ENCODE peak calls at places on chromosome 2, in nine cellular contexts. D is NB4, V is tibial nerve, T is uterus, E is A549, R is thyroid gland, I is IMR-90, S is HCT116, P is suprapubic skin. O is an unnamed sample.

GRCh38 chr2:20065885-20066602 is 14.6 kb upstream of the LAPTM4A start:
- DNase-seq in D (peak), V (peak), T (peak), E (peak), R (peak), I (peak), S (no peak), P (no peak), O (peak)

GRCh38 chr2:66790651-66791181 is 355.8 kb downstream of the MEIS1 start:
- DNase-seq in D (no peak), V (no peak), T (peak), E (no peak), R (no peak), I (peak), S (no peak), P (no peak), O (no peak)

GRCh38 chr2:32246911-32247310 is 17.8 kb downstream of the NLRC4 start:
- DNase-seq in D (no peak), V (no peak), T (no peak), E (no peak), R (no peak), I (no peak), S (no peak), P (no peak), O (no peak)

GRCh38 chr2:29606105-29606871 is 315.1 kb downstream of the ALK start:
- DNase-seq in D (no peak), V (no peak), T (no peak), E (no peak), R (no peak), I (peak), S (no peak), P (no peak), O (no peak)

GRCh38 chr2:177265386-177265690 is 811 bp upstream of the NFE2L2 start:
- DNase-seq in D (no peak), V (peak), T (no peak), E (no peak), R (no peak), I (peak), S (no peak), P (peak), O (no peak)

GRCh38 chr2:72204782-72205545 is 57.3 kb upstream of the CYP26B1 start:
- DNase-seq in D (no peak), V (no peak), T (no peak), E (no peak), R (no peak), I (no peak), S (no peak), P (no peak), O (no peak)

GRCh38 chr2:17058772-17059402 is 393.3 kb upstream of the CYRIA start:
- DNase-seq in D (no peak), V (no peak), T (no peak), E (no peak), R (no peak), I (no peak), S (no peak), P (no peak), O (no peak)

GRCh38 chr2:219512524-219513216 is 1.6 kb upstream of the ASIC4 start:
- DNase-seq in D (no peak), V (no peak), T (no peak), E (no peak), R (no peak), I (no peak), S (no peak), P (no peak), O (no peak)

GRCh38 chr2:36779462-36779861 is 83.0 kb downstream of the VIT start:
- DNase-seq in D (no peak), V (no peak), T (no peak), E (no peak), R (no peak), I (no peak), S (no peak), P (no peak), O (no peak)

GRCh38 chr2:240946654-240947053 is 40.5 kb downstream of the CROCC2 start:
- DNase-seq in D (no peak), V (no peak), T (no peak), E (no peak), R (no peak), I (no peak), S (no peak), P (peak), O (peak)

DNA sequence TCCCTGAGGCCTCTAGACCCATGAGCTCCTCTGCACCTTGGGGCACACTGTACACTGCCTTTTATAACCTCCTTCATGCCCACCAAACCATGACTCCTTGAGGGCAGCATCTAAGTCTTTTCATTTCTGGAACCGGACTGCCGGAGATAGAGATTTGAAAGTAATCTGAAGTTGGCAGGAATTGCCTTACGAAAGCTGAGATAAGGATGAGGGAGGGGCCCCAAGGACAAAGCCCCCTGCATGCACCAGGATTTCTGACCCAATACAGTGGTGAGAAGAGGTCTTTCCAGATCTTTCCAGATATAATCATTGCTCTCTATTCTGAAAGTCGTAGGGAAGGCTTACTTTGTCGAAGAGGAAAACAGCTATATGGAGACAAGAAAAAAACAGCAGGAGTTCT is 87.8 kb upstream of the RTN4 start:
- DNase-seq in D (no peak), V (no peak), T (no peak), E (no peak), R (no peak), I (no peak), S (no peak), P (no peak), O (no peak)
- H3K4me3 ChIP-seq in D (no peak), V (no peak), T (no peak), E (no peak), R (no peak), I (no peak), S (no peak), P (no peak), O (no peak)

DNA sequence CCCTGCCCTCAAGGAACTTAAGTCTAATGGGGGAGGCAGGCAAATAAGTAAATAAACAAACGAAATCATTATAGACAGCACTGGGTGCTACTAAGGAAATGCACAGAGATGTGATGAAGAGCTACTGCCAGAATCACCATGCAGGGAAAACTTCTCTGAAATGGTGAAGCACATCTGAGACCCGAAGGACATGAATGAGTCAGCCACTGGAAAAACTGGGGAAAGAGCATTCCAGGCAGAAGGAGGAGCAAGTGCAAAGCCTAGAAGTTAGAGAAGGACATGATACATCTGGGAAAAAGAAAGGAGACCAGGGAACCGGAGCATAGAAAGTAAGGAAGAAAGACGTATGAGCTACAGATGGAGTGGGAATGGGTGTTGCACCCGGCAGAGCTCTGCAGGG is 56.8 kb downstream of the TGFA start:
- DNase-seq in D (no peak), V (no peak), T (no peak), E (no peak), R (no peak), I (no peak), S (no peak), P (no peak), O (no peak)
- TF ChIP-seq CTCF in D (no peak), V (no peak), T (no peak), E (no peak), R (no peak), I (no peak), S (no peak), P (no peak), O (no peak)

GRCh38 chr2:73386894-73387636 is 1.4 kb downstream of the ALMS1 start:
- DNase-seq in D (peak), V (no peak), T (no peak), E (no peak), R (no peak), I (no peak), S (no peak), P (no peak), O (no peak)

GRCh38 chr2:73383036-73383435 is 2.6 kb upstream of the ALMS1 start:
- DNase-seq in D (no peak), V (no peak), T (no peak), E (no peak), R (no peak), I (no peak), S (no peak), P (no peak), O (no peak)

GRCh38 chr2:73386342-73386868 is 769 bp downstream of the ALMS1 start:
- DNase-seq in D (no peak), V (no peak), T (no peak), E (no peak), R (no peak), I (no peak), S (no peak), P (no peak), O (no peak)

GRCh38 chr2:73385486-73386341 is at the start of gene ALMS1:
- DNase-seq in D (peak), V (peak), T (peak), E (peak), R (peak), I (peak), S (peak), P (peak), O (peak)
- TF ChIP-seq POLR2A in D (peak), V (peak), T (peak), E (peak), R (no peak), I (peak), S (peak), P (no peak), O (peak)

GRCh38 chr2:95384854-95385569 is 17.5 kb upstream of the FAHD2A start:
- DNase-seq in D (no peak), V (peak), T (no peak), E (no peak), R (peak), I (no peak), S (no peak), P (peak), O (no peak)

GRCh38 chr2:95385570-95385984 is 16.9 kb upstream of the FAHD2A start:
- DNase-seq in D (no peak), V (no peak), T (no peak), E (no peak), R (no peak), I (no peak), S (no peak), P (no peak), O (no peak)

GRCh38 chr2:95382128-95382645 is 20.3 kb upstream of the FAHD2A start:
- DNase-seq in D (no peak), V (no peak), T (no peak), E (no peak), R (no peak), I (no peak), S (no peak), P (peak), O (no peak)

GRCh38 chr2:95382686-95383634 is 19.5 kb upstream of the FAHD2A start:
- DNase-seq in D (no peak), V (no peak), T (no peak), E (no peak), R (no peak), I (no peak), S (no peak), P (no peak), O (peak)

GRCh38 chr2:95383635-95384027 is 18.9 kb upstream of the FAHD2A start:
- DNase-seq in D (no peak), V (no peak), T (no peak), E (no peak), R (no peak), I (no peak), S (no peak), P (no peak), O (no peak)
- H3K4me3 ChIP-seq in D (no peak), V (no peak), T (no peak), E (no peak), R (no peak), I (no peak), S (no peak), P (no peak), O (no peak)

GRCh38 chr2:217890445-217890844 is 112.3 kb downstream of the TNS1 start:
- DNase-seq in D (peak), V (peak), T (peak), E (peak), R (peak), I (peak), S (no peak), P (no peak), O (no peak)
- TF ChIP-seq CTCF in D (no peak), V (peak), T (peak), E (peak), R (peak), I (peak), S (no peak), P (peak), O (peak)

GRCh38 chr2:165953306-165953654 is 296 bp downstream of the TTC21B start:
- DNase-seq in D (no peak), V (no peak), T (no peak), E (no peak), R (no peak), I (no peak), S (peak), P (peak), O (no peak)

GRCh38 chr2:165952600-165953210 is 871 bp downstream of the TTC21B start:
- DNase-seq in D (peak), V (no peak), T (no peak), E (no peak), R (no peak), I (peak), S (no peak), P (no peak), O (no peak)

GRCh38 chr2:165957030-165957675 is 3.6 kb upstream of the TTC21B start:
- DNase-seq in D (no peak), V (no peak), T (no peak), E (no peak), R (no peak), I (no peak), S (no peak), P (no peak), O (peak)

GRCh38 chr2:165952085-165952484 is 1.5 kb downstream of the TTC21B start:
- DNase-seq in D (no peak), V (no peak), T (no peak), E (no peak), R (no peak), I (no peak), S (no peak), P (no peak), O (no peak)

DNA sequence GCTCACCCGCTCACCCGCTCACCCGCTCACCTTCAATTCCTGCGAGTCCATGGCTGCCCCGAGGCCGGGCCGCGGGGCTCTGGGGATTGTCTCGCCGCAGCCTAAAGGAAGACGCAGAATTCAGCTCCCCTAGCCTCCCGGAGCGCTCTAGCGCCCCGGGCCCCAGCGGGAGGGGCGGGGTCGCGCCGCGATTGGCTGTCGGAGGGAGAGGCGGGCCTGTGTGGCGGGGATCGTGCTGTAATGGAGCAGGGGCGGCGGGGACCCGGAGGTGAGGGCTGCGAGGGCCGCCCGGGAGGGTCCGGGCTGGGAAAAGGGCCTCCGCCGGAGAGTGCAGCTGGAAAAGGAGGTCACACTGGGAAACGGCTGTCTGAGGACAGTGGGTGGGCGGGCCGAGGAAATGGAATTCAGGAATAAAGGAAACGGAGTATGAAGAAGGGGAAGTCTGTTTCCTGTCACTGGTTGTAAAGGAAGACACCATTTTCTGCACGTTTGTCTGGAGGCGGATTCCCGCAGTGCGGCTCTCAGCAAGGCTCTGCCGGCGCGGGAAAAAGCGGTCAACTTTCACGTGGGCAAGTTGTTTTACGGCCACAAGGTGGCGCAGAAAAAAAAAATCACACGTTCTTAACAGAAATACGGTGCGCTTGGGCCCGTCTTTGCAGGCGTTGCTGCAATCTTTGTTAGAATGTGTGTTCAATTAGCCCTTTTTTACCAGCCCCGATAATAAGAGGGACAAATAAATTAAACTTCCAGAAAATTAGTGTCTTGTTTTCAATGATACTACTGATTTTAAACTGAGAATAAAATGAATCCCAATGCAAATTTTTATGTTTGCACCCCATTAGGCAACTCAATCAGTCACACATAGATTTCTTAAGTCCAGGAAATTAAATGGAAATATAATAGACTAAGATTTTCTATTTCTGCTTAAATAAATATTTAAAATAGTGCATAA is at the start of gene TTC21B:
- DNase-seq in D (peak), V (peak), T (peak), E (peak), R (peak), I (peak), S (peak), P (peak), O (peak)
- TF ChIP-seq POLR2A in D (peak), V (peak), T (peak), E (peak), R (no peak), I (peak), S (peak), P (peak), O (peak)

GRCh38 chr2:80326214-80326613 is 21.7 kb upstream of the LRRTM1 start:
- DNase-seq in D (peak), V (no peak), T (no peak), E (no peak), R (peak), I (peak), S (no peak), P (no peak), O (no peak)

GRCh38 chr2:80326861-80327260 is 22.3 kb upstream of the LRRTM1 start:
- DNase-seq in D (no peak), V (no peak), T (no peak), E (no peak), R (no peak), I (no peak), S (no peak), P (no peak), O (no peak)

GRCh38 chr2:80322337-80322920 is 17.9 kb upstream of the LRRTM1 start:
- DNase-seq in D (no peak), V (no peak), T (no peak), E (no peak), R (no peak), I (no peak), S (no peak), P (peak), O (no peak)

GRCh38 chr2:80328033-80328635 is 23.6 kb upstream of the LRRTM1 start:
- DNase-seq in D (no peak), V (no peak), T (no peak), E (no peak), R (peak), I (no peak), S (no peak), P (no peak), O (no peak)

GRCh38 chr2:80322958-80323357 is 18.4 kb upstream of the LRRTM1 start:
- DNase-seq in D (no peak), V (no peak), T (no peak), E (no peak), R (no peak), I (no peak), S (no peak), P (no peak), O (no peak)
- H3K4me3 ChIP-seq in D (no peak), V (no peak), T (no peak), E (no peak), R (no peak), I (no peak), S (no peak), P (no peak), O (no peak)

GRCh38 chr2:11022874-11023273 is 111.1 kb downstream of the KCNF1 start:
- DNase-seq in D (no peak), V (no peak), T (no peak), E (no peak), R (no peak), I (no peak), S (peak), P (no peak), O (no peak)
- TF ChIP-seq CTCF in D (no peak), V (no peak), T (no peak), E (no peak), R (no peak), I (no peak), S (no peak), P (no peak), O (no peak)

GRCh38 chr2:171956135-171956830 is 34.0 kb downstream of the HAT1 start:
- DNase-seq in D (peak), V (no peak), T (no peak), E (no peak), R (no peak), I (no peak), S (no peak), P (no peak), O (no peak)
- TF ChIP-seq POLR2A in D (no peak), V (no peak), T (no peak), E (no peak), R (no peak), I (no peak), S (no peak), P (no peak), O (no peak)

O was measured in right lobe of liver.